ENCODE peak calls at places on chromosomes 5 and 9, in five cellular contexts. G is GM03348; M is tibial artery; U is activated naive CD4-positive, alpha-beta T cell treated with Interleukin-2 at 50 U/mL for 16 hours; B is hippocampal formation. W is an unnamed sample.

GRCh38 chr5:110045153-110045552 is 355.4 kb downstream of the MAN2A1 start:
- DNase-seq in M (no peak), G (peak; percentile 25), B (no peak), U (no peak), W (peak; percentile 49)

GRCh38 chr9:69255591-69255990 is 69.4 kb upstream of the ENTREP1 start:
- DNase-seq in G (no peak), U (no peak), M (no peak), B (no peak), W (no peak)

GRCh38 chr5:159393854-159394274 is 63.6 kb upstream of the IL12B start:
- DNase-seq in B (no peak), G (no peak), M (no peak), U (no peak), W (no peak)

GRCh38 chr5:113761594-113761993 is 248.1 kb downstream of the YTHDC2 start:
- DNase-seq in M (no peak), U (no peak), G (no peak), B (no peak), W (no peak)

GRCh38 chr5:142717582-142718215 is 31.8 kb upstream of the FGF1 start:
- DNase-seq in U (no peak), G (peak; percentile 72), M (no peak), B (no peak), W (peak; percentile 58)

GRCh38 chr5:76852716-76853115 is 2.9 kb downstream of the S100Z start:
- DNase-seq in G (no peak), M (no peak), B (no peak), U (no peak), W (peak; percentile 61)

GRCh38 chr9:97990259-97990658 is 7.1 kb downstream of the ANP32B start:
- DNase-seq in B (no peak), G (peak; percentile 75), U (no peak), M (no peak), W (peak; percentile 76)

GRCh38 chr9:126650404-126650804 is 36.7 kb downstream of the LMX1B start:
- DNase-seq in G (no peak), U (no peak), M (no peak), B (no peak), W (no peak)

GRCh38 chr5:172798422-172799215 is 27.6 kb upstream of the DUSP1 start:
- DNase-seq in U (no peak), G (peak; percentile 84), M (peak; percentile 84), B (no peak), W (peak; percentile 87)

GRCh38 chr9:136939431-136939995 is 5.0 kb downstream of the FBXW5 start:
- DNase-seq in M (no peak), B (no peak), U (no peak), G (no peak), W (no peak)

GRCh38 chr5:37721447-37721871 is 118.4 kb downstream of the GDNF start:
- DNase-seq in M (no peak), G (peak; percentile 27), U (peak; percentile 24), B (no peak), W (peak; percentile 79)

GRCh38 chr9:121133104-121133816 is 58.5 kb downstream of the CNTRL start:
- DNase-seq in M (no peak), B (no peak), U (peak; percentile 63), G (no peak), W (no peak)

GRCh38 chr5:62621280-62621679 is 42.7 kb downstream of the LRRC70 start:
- DNase-seq in M (no peak), B (no peak), U (no peak), G (no peak), W (no peak)

GRCh38 chr9:18173923-18174322 is 300.0 kb upstream of the ADAMTSL1 start:
- DNase-seq in G (no peak), U (no peak), M (no peak), B (no peak), W (no peak)

GRCh38 chr5:103232393-103232999 is 26.1 kb upstream of the MACIR start:
- DNase-seq in B (no peak), M (no peak), U (no peak), G (peak; percentile 23), W (peak; percentile 55)

GRCh38 chr5:74056789-74057164 is 430.8 kb downstream of the ARHGEF28 start:
- DNase-seq in U (no peak), M (no peak), G (peak; percentile 30), B (no peak), W (peak; percentile 47)

GRCh38 chr5:77560677-77561263 is 68.7 kb upstream of the WDR41 start:
- DNase-seq in U (no peak), M (no peak), G (peak; percentile 45), B (no peak), W (peak; percentile 48)

GRCh38 chr5:151550146-151550545 is 41.0 kb downstream of the FAT2 start:
- DNase-seq in B (no peak), M (no peak), G (no peak), U (no peak), W (no peak)

GRCh38 chr9:69066955-69067354 is 31.4 kb downstream of the FXN start:
- DNase-seq in G (no peak), B (no peak), U (no peak), M (no peak), W (no peak)

GRCh38 chr9:79224672-79225433 is 346.9 kb upstream of the TLE4 start:
- DNase-seq in G (peak; percentile 69), M (no peak), B (no peak), U (no peak), W (peak; percentile 94)

GRCh38 chr5:138212828-138213160 is 329 bp downstream of the CDC23 start:
- DNase-seq in U (no peak), B (no peak), M (no peak), G (peak; percentile 19), W (no peak)

GRCh38 chr9:99811172-99811571 is 10.5 kb upstream of the NR4A3 start:
- DNase-seq in U (no peak), G (no peak), M (no peak), B (no peak), W (no peak)

GRCh38 chr9:71909887-71910601 is 949 bp downstream of the ABHD17B start:
- DNase-seq in U (peak; percentile 31), B (peak; percentile 61), G (peak; percentile 60), M (peak; percentile 46), W (peak; percentile 23)

GRCh38 chr9:72675586-72675985 is 154.2 kb downstream of the TMC1 start:
- DNase-seq in M (no peak), B (no peak), U (no peak), G (peak; percentile 26), W (no peak)

GRCh38 chr5:31396611-31397295 is 135.1 kb downstream of the DROSHA start:
- DNase-seq in G (no peak), U (no peak), M (no peak), B (no peak), W (no peak)

GRCh38 chr5:40914835-40915234 is 5.5 kb downstream of the C7 start:
- DNase-seq in G (no peak), B (no peak), M (no peak), U (no peak), W (peak; percentile 26)

GRCh38 chr9:99239341-99240055 is 17.4 kb downstream of the SEC61B start:
- DNase-seq in B (no peak), M (no peak), G (peak; percentile 61), U (no peak), W (peak; percentile 67)

GRCh38 chr5:111043712-111044506 is 27.6 kb upstream of the TSLP start:
- DNase-seq in G (no peak), M (no peak), U (no peak), B (no peak), W (peak; percentile 14)

GRCh38 chr9:129166962-129167557 is 11.0 kb downstream of the IER5L start:
- DNase-seq in B (peak; percentile 25), G (peak; percentile 94), U (peak; percentile 6), M (peak; percentile 84), W (peak; percentile 75)

GRCh38 chr5:125798311-125798710 is 624.9 kb upstream of the GRAMD2B start:
- DNase-seq in U (no peak), G (peak; percentile 2), B (no peak), M (no peak), W (peak; percentile 52)

GRCh38 chr5:115151208-115151805 is 18.4 kb downstream of the TRIM36 start:
- DNase-seq in U (no peak), M (no peak), G (no peak), B (no peak), W (no peak)

GRCh38 chr5:155728857-155729683 is 597.9 kb upstream of the SGCD start:
- DNase-seq in B (peak; percentile 34), G (peak; percentile 61), M (no peak), U (no peak), W (no peak)

GRCh38 chr9:113946496-113947115 is 70.5 kb downstream of the ZNF618 start:
- DNase-seq in M (no peak), G (no peak), B (no peak), U (no peak), W (no peak)

GRCh38 chr5:125083932-125084331 is 337.5 kb upstream of the ZNF608 start:
- DNase-seq in G (peak; percentile 81), M (no peak), B (no peak), U (no peak), W (peak; percentile 96)

GRCh38 chr9:72661401-72662135 is 140.2 kb downstream of the TMC1 start:
- DNase-seq in B (no peak), G (peak; percentile 78), M (no peak), U (no peak), W (peak; percentile 94)

GRCh38 chr5:9361835-9362234 is 184.0 kb downstream of the SEMA5A start:
- DNase-seq in G (no peak), U (peak; percentile 8), M (no peak), B (peak; percentile 39), W (peak; percentile 77)

GRCh38 chr9:130901498-130902203 is 5.0 kb upstream of the QRFP start:
- DNase-seq in B (no peak), M (no peak), G (no peak), U (no peak), W (no peak)